ENCODE peak calls at places on chromosomes 4 and X, in six cellular contexts. O, G, P, A, K and J are unnamed samples.

GRCh38 chr4:48340276-48340904 is 939 bp upstream of the SLAIN2 start:
- DNase-seq in O (no peak), G (no peak), P (no peak), A (peak; percentile 35), K (no peak), J (no peak)

GRCh38 chr4:148443550-148444295 is 1.5 kb upstream of the NR3C2 start:
- DNase-seq in O (no peak), G (no peak), P (no peak), A (no peak), K (no peak), J (peak; percentile 37)

GRCh38 chr4:133151301-133151680 is 2.2 kb downstream of the PCDH10 start:
- DNase-seq in O (no peak), G (no peak), P (no peak), A (no peak), K (no peak), J (no peak)

GRCh38 chrX:13938053-13938765 is 91.5 kb downstream of the GEMIN8 start:
- DNase-seq in O (no peak), G (no peak), P (no peak), A (peak; percentile 26), K (no peak), J (no peak)

GRCh38 chrX:110156167-110156754 is 153.3 kb downstream of the TMEM164 start:
- DNase-seq in O (no peak), G (peak; percentile 40), P (no peak), A (no peak), K (no peak), J (peak; percentile 21)

GRCh38 chr4:168623484-168623883 is 126.6 kb downstream of the PALLD start:
- DNase-seq in O (no peak), G (no peak), P (no peak), A (no peak), K (no peak), J (no peak)

GRCh38 chr4:26785766-26786165 is 74.9 kb upstream of the STIM2 start:
- DNase-seq in O (no peak), G (no peak), P (no peak), A (no peak), K (no peak), J (no peak)

GRCh38 chr4:95190751-95191436 is 357.9 kb downstream of the UNC5C start:
- DNase-seq in O (no peak), G (no peak), P (no peak), A (no peak), K (no peak), J (no peak)

GRCh38 chr4:114137984-114138383 is 158.5 kb upstream of the ARSJ start:
- DNase-seq in O (no peak), G (no peak), P (no peak), A (no peak), K (no peak), J (no peak)